ENCODE peak calls at places on chromosomes 3 and 15, in six cellular contexts. Y is HepG2, M is A549, H is endothelial cell of umbilical vein, R is GM12878, S is K562. D is an unnamed sample.
A peak's percentile ranks its signal among the peaks of the same experiment; 100 is the strongest.

GRCh38 chr3:117719316-117719926 is 1009.8 kb downstream of the TUSC7 start:
- DNase-seq in Y (peak; percentile 8), M (peak; percentile 17), H (peak; percentile 45), R (no peak), S (peak; percentile 11), D (peak; percentile 15)

GRCh38 chr15:69313437-69314000 is 14.8 kb downstream of the PAQR5 start:
- DNase-seq in Y (no peak), M (no peak), H (no peak), R (no peak), S (no peak), D (no peak)

GRCh38 chr3:138381413-138381901 is 33.1 kb downstream of the MRAS start:
- DNase-seq in Y (no peak), M (no peak), H (no peak), R (no peak), S (no peak), D (no peak)

GRCh38 chr3:195123196-195123805 is 147.7 kb downstream of the XXYLT1 start:
- DNase-seq in Y (no peak), M (no peak), H (no peak), R (no peak), S (peak; percentile 46), D (no peak)

GRCh38 chr3:73719413-73719831 is 94.7 kb upstream of the PDZRN3 start:
- DNase-seq in Y (no peak), M (no peak), H (no peak), R (no peak), S (no peak), D (no peak)

GRCh38 chr3:17195856-17196604 is 311.3 kb downstream of the PLCL2 start:
- DNase-seq in Y (no peak), M (no peak), H (no peak), R (peak; percentile 83), S (no peak), D (peak; percentile 32)

GRCh38 chr15:58724471-58724870 is 25.0 kb downstream of the ADAM10 start:
- DNase-seq in Y (no peak), M (no peak), H (no peak), R (peak; percentile 71), S (no peak), D (peak; percentile 87)

GRCh38 chr3:157119369-157119951 is 40.5 kb downstream of the CCNL1 start:
- DNase-seq in Y (peak; percentile 35), M (no peak), H (no peak), R (no peak), S (peak; percentile 57), D (no peak)

GRCh38 chr15:39582977-39583585 is 2.2 kb downstream of the THBS1 start:
- DNase-seq in Y (no peak), M (no peak), H (peak; percentile 22), R (no peak), S (no peak), D (no peak)

GRCh38 chr3:101249512-101249911 is 70.9 kb downstream of the IMPG2 start:
- DNase-seq in Y (no peak), M (no peak), H (no peak), R (no peak), S (no peak), D (no peak)

GRCh38 chr15:72203507-72203837 is 5.9 kb upstream of the GRAMD2A start:
- DNase-seq in Y (no peak), M (peak; percentile 45), H (peak; percentile 76), R (no peak), S (no peak), D (no peak)

GRCh38 chr15:56292546-56293316 is 49.1 kb upstream of the RFX7 start:
- DNase-seq in Y (no peak), M (no peak), H (no peak), R (no peak), S (no peak), D (no peak)

GRCh38 chr3:167729591-167729990 is 5.1 kb downstream of the PDCD10 start:
- DNase-seq in Y (no peak), M (no peak), H (no peak), R (no peak), S (no peak), D (peak; percentile 22)

GRCh38 chr3:24158756-24159155 is 213.7 kb downstream of the NR1D2 start:
- DNase-seq in Y (no peak), M (no peak), H (no peak), R (no peak), S (no peak), D (no peak)

GRCh38 chr3:113431811-113432210 is 9.5 kb downstream of the CFAP44 start:
- DNase-seq in Y (no peak), M (no peak), H (no peak), R (no peak), S (no peak), D (no peak)

GRCh38 chr3:129399895-129400357 is 28.5 kb downstream of the EFCAB12 start:
- DNase-seq in Y (no peak), M (peak; percentile 53), H (no peak), R (no peak), S (no peak), D (peak; percentile 62)

GRCh38 chr3:153284282-153284938 is 122.4 kb downstream of the RAP2B start:
- DNase-seq in Y (peak; percentile 10), M (peak; percentile 86), H (peak; percentile 73), R (peak; percentile 12), S (no peak), D (peak; percentile 84)

GRCh38 chr15:92460023-92460422 is 66.3 kb downstream of the ST8SIA2 start:
- DNase-seq in Y (no peak), M (no peak), H (no peak), R (no peak), S (no peak), D (no peak)

GRCh38 chr3:87436781-87437543 is 160.6 kb upstream of the POU1F1 start:
- DNase-seq in Y (no peak), M (no peak), H (peak; percentile 30), R (no peak), S (no peak), D (no peak)
- TF ChIP-seq MYC in Y (no peak), M (no peak), H (no peak), R (no peak), S (no peak), D (no peak)

GRCh38 chr3:141115752-141116541 is 64.8 kb downstream of the SPSB4 start:
- DNase-seq in Y (no peak), M (no peak), H (no peak), R (no peak), S (no peak), D (no peak)
- TF ChIP-seq POLR2A in Y (no peak), M (no peak), H (no peak), R (no peak), S (no peak), D (no peak)

DNA sequence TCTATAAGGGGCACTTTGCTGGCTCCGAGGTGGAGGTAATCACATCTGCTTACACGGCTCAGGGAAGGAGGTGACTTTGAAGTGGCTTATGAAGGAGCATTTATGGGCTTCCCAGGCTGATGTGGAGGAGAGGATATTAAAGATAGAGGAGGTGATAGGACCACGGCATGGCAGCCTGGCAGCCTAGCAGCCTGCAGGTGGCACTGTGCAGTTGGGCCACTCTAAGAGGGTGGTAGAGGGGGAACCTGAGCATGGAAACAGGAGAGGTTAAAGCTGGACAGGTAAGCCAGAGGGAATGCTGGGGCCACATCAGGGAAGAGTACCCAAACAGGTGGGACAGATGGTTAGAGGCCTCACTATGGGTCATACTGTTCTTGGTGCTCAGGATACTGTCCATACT is 375.0 kb downstream of the WDR72 start:
- DNase-seq in Y (peak; percentile 12), M (peak; percentile 42), H (no peak), R (no peak), S (no peak), D (peak; percentile 3)
- TF ChIP-seq CTCF in Y (peak; percentile 63), M (peak; percentile 46), H (no peak), R (peak; percentile 16), S (no peak), D (peak; percentile 42)

GRCh38 chr3:134794950-134795775 is at the start of gene EPHB1:
- DNase-seq in Y (peak; percentile 70), M (peak; percentile 80), H (peak; percentile 96), R (peak; percentile 94), S (peak; percentile 75), D (peak; percentile 80)
- TF ChIP-seq MYC in Y (no peak), M (no peak), H (no peak), R (no peak), S (no peak), D (no peak)

DNA sequence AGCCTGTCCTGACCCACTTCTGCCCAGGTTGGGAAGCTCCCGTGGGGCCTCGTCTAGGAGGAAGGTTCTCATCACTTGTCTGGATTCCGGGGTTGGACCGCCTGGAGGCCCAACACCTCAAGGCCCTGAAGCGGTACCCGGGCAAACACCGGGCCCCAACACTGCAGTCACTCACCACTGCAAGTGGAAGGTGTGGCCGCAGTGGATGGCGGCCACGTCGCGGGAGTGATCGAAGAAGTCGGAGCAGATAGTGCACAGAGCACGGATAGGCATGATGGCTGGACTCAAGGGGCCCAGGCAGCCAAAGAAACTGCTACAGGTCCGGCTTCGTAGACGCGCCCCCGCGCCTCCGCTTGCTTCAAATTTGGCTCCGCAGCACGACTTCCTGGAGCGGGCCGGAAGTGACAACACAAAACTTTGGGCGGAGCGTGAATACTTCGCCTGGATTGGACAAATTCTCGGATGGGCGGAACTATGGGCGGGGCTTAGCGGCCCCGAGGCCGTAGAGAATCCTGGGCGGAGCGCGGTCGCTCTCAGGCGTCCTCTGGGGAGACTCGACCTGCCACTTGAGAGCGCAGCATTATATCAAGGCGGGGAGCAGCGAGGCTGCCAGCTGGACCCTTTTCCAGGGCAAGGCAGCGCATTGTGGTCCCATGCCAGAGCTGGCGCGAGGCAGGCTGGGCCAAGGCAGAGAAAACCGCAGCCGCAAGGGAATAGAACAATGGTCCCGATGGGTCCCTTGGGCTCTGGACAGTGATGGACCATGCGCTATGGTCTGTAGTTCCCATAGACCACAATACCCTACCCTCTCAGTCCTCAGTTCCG is at the start of gene TRAIP:
- DNase-seq in Y (peak; percentile 83), M (peak; percentile 89), H (peak; percentile 97), R (peak; percentile 89), S (peak; percentile 97), D (peak; percentile 95)
- TF ChIP-seq POLR2A in Y (peak; percentile 80), M (peak; percentile 62), H (peak; percentile 72), R (peak; percentile 79), S (peak; percentile 82), D (peak; percentile 66)

GRCh38 chr15:53872410-53872809 is 105.8 kb upstream of the UNC13C start:
- DNase-seq in Y (no peak), M (peak; percentile 3), H (no peak), R (no peak), S (no peak), D (peak; percentile 55)

GRCh38 chr15:53869806-53870073 is 108.5 kb upstream of the UNC13C start:
- DNase-seq in Y (peak; percentile 61), M (peak; percentile 17), H (no peak), R (no peak), S (no peak), D (no peak)

GRCh38 chr15:53869044-53869805 is 109.0 kb upstream of the UNC13C start:
- DNase-seq in Y (no peak), M (peak; percentile 61), H (no peak), R (no peak), S (peak; percentile 15), D (peak; percentile 18)
- TF ChIP-seq CTCF in Y (no peak), M (no peak), H (no peak), R (peak; percentile 35), S (no peak), D (peak; percentile 35)

GRCh38 chr15:60442031-60442665 is 36.8 kb downstream of the ICE2 start:
- DNase-seq in Y (no peak), M (no peak), H (no peak), R (no peak), S (no peak), D (no peak)
- TF ChIP-seq MYC in Y (no peak), M (no peak), H (no peak), R (no peak), S (no peak), D (no peak)

D was measured in NB4.